ENCODE peak calls at places on chromosomes 2 and 18, in nine cellular contexts. G, L, H, Y, I, U, T, V and X are unnamed samples.

GRCh38 chr2:60359569-60359968 is 193.9 kb downstream of the BCL11A start:
- DNase-seq in G (no peak), L (no peak), H (no peak), Y (no peak), I (no peak), U (no peak), T (no peak), V (no peak), X (no peak)

GRCh38 chr2:71685941-71686611 is 232.7 kb downstream of the DYSF start:
- DNase-seq in G (no peak), L (peak; percentile 57), H (no peak), Y (no peak), I (no peak), U (no peak), T (no peak), V (no peak), X (no peak)

GRCh38 chr18:76376668-76377358 is 118.2 kb downstream of the ZNF516 start:
- DNase-seq in G (no peak), L (no peak), H (no peak), Y (no peak), I (no peak), U (no peak), T (no peak), V (no peak), X (no peak)

GRCh38 chr2:31319391-31320175 is 85.6 kb downstream of the EHD3 start:
- DNase-seq in G (no peak), L (peak; percentile 64), H (no peak), Y (peak; percentile 93), I (peak; percentile 83), U (peak; percentile 85), T (no peak), V (no peak), X (no peak)

GRCh38 chr2:136323935-136324334 is 206.0 kb upstream of the CXCR4 start:
- DNase-seq in G (no peak), L (no peak), H (no peak), Y (no peak), I (no peak), U (no peak), T (no peak), V (no peak), X (no peak)

GRCh38 chr18:24534271-24534670 is 73.8 kb downstream of the HRH4 start:
- DNase-seq in G (no peak), L (no peak), H (no peak), Y (no peak), I (no peak), U (no peak), T (no peak), V (no peak), X (no peak)

GRCh38 chr18:44599409-44599808 is 81.3 kb upstream of the SETBP1 start:
- DNase-seq in G (no peak), L (no peak), H (no peak), Y (no peak), I (peak; percentile 88), U (no peak), T (no peak), V (no peak), X (no peak)

GRCh38 chr2:224085246-224085645 is 46.2 kb upstream of the SERPINE2 start:
- DNase-seq in G (peak; percentile 82), L (no peak), H (no peak), Y (peak; percentile 89), I (peak; percentile 87), U (no peak), T (no peak), V (no peak), X (no peak)

GRCh38 chr18:26386002-26386401 is 159.8 kb downstream of the TAF4B start:
- DNase-seq in G (peak; percentile 70), L (no peak), H (no peak), Y (peak; percentile 36), I (peak; percentile 84), U (no peak), T (no peak), V (no peak), X (no peak)

GRCh38 chr2:158818511-158818910 is 23.4 kb downstream of the DAPL1 start:
- DNase-seq in G (no peak), L (no peak), H (no peak), Y (no peak), I (no peak), U (no peak), T (no peak), V (no peak), X (peak; percentile 15)

GRCh38 chr2:56011624-56012023 is 88.0 kb upstream of the EFEMP1 start:
- DNase-seq in G (no peak), L (no peak), H (no peak), Y (no peak), I (no peak), U (no peak), T (no peak), V (no peak), X (no peak)

GRCh38 chr2:85744771-85745601 is 8.8 kb upstream of the ATOH8 start:
- DNase-seq in G (no peak), L (peak; percentile 87), H (peak; percentile 72), Y (peak; percentile 82), I (peak; percentile 96), U (no peak), T (no peak), V (no peak), X (no peak)

GRCh38 chr2:45008296-45009129 is 739 bp downstream of the SIX2 start:
- DNase-seq in G (peak; percentile 28), L (peak; percentile 71), H (no peak), Y (peak; percentile 15), I (peak; percentile 41), U (no peak), T (no peak), V (no peak), X (no peak)
- H3K4me3 ChIP-seq in G (peak overlapping the region; percentile 74), L (peak overlapping the region; percentile 87), H (peak overlapping the region; percentile 38), Y (peak overlapping the region; percentile 71), I (peak overlapping the region; percentile 73), U (no peak overlapping the region), T (peak overlapping the region; percentile 84), V (no peak overlapping the region), X (peak overlapping the region; percentile 37)

DNA sequence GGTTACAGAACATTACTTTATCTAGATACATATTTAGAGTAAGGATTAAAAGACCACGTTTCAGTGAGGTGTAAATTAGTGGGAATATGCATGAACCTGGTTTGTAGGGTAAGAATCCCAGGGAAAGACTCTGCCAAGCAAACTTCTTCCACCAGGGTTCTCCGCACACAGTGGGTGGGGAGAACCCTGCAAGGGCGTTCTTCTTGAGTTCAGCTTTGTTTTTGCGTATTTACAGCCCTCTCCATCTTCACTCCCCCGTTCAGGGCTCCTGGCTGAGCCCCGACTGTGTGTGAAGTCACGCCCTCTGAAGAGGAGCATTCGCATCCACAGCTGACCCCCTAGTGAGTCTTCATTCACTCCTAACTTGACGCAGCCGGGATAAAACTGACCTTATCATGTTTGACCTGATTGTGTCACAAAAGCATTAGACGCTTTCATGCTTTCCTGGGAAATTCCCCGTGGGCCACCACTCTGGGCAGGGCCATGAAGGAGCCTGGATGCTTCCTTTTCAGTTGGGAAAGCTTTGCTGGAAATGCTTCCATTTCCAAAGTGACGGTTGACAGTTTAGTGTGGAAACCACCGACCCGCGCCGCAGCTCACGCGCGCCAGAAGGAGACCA is 1.0 kb downstream of the ALKAL2 start:
- DNase-seq in G (no peak), L (no peak), H (peak; percentile 24), Y (peak; percentile 49), I (no peak), U (no peak), T (no peak), V (no peak), X (no peak)
- H3K4me3 ChIP-seq in G (no peak overlapping the region), L (peak overlapping the region; percentile 59), H (peak overlapping the region; percentile 62), Y (no peak overlapping the region), I (no peak overlapping the region), U (peak overlapping the region; percentile 31), T (peak overlapping the region; percentile 74), V (no peak overlapping the region), X (peak overlapping the region; percentile 18)

GRCh38 chr2:199979398-199979797 is 24.0 kb downstream of the MAIP1 start:
- DNase-seq in G (no peak), L (no peak), H (no peak), Y (no peak), I (peak; percentile 29), U (no peak), T (no peak), V (no peak), X (no peak)
- H3K4me3 ChIP-seq in G (no peak overlapping the region), L (peak overlapping the region; percentile 22), H (no peak overlapping the region), Y (no peak overlapping the region), I (peak overlapping the region; percentile 58), U (no peak overlapping the region), T (no peak overlapping the region), V (no peak overlapping the region), X (no peak overlapping the region)

GRCh38 chr2:104923665-104924064 is 69.8 kb downstream of the POU3F3 start:
- DNase-seq in G (peak; percentile 18), L (no peak), H (no peak), Y (no peak), I (no peak), U (no peak), T (no peak), V (no peak), X (peak; percentile 3)

GRCh38 chr2:104933518-104933917 is 79.6 kb downstream of the POU3F3 start:
- DNase-seq in G (no peak), L (no peak), H (no peak), Y (no peak), I (no peak), U (no peak), T (no peak), V (no peak), X (peak; percentile 53)

GRCh38 chr2:104930739-104931138 is 76.8 kb downstream of the POU3F3 start:
- DNase-seq in G (no peak), L (no peak), H (no peak), Y (no peak), I (no peak), U (no peak), T (no peak), V (no peak), X (no peak)

GRCh38 chr2:104932243-104932642 is 78.3 kb downstream of the POU3F3 start:
- DNase-seq in G (no peak), L (no peak), H (no peak), Y (no peak), I (no peak), U (no peak), T (no peak), V (no peak), X (no peak)

DNA sequence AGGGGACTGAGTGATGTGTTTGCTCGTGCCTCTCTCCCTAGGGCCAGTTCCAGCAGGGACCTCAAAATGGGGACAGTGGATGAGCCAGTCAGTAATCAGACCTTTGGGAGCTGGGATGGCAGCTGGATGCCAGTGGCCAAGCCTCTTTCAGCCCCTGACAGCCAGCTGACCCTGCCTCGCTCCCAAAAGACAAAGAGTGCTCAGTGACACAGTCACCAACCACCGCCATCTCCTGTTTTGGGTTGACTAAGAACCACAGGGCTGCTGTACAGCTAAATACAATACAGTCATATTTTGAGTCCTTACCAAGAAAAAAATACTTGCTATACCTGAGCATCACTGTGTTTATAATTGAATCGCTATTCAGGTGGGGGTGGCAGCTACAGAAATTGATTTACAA is 75.7 kb downstream of the POU3F3 start:
- DNase-seq in G (no peak), L (no peak), H (no peak), Y (no peak), I (no peak), U (no peak), T (no peak), V (no peak), X (no peak)
- H3K4me3 ChIP-seq in G (no peak overlapping the region), L (no peak overlapping the region), H (no peak overlapping the region), Y (no peak overlapping the region), I (no peak overlapping the region), U (no peak overlapping the region), T (no peak overlapping the region), V (no peak overlapping the region), X (no peak overlapping the region)